ENCODE peak calls at places on chromosomes 6 and 20, in ten cellular contexts. One of them, this sample, is unnamed.
A peak's percentile ranks its signal among the peaks of the same experiment; 100 is the strongest.

GRCh38 chr6:16337280-16337975 is 99.0 kb downstream of the GMPR start:
- DNase-seq in PC-3: no peak
- DNase-seq in activated CD8-positive, alpha-beta T cell treated with anti-CD3 and anti-CD28 coated beads for 36 hours: no peak
- DNase-seq in neural crest cell: no peak
- DNase-seq in endothelial cell: no peak
- DNase-seq in testis: peak; percentile 89
- DNase-seq in tibial artery: peak; percentile 96
- DNase-seq in heart right ventricle: peak; percentile 98
- DNase-seq in fibroblast of lung: peak; percentile 93
- DNase-seq in cardiac muscle cell: peak; percentile 98
- DNase-seq in this sample: no peak

GRCh38 chr6:116446399-116446798 is 14.8 kb upstream of the CALHM6 start:
- DNase-seq in heart right ventricle: no peak
- DNase-seq in neural crest cell: no peak
- DNase-seq in testis: no peak
- DNase-seq in endothelial cell: no peak
- DNase-seq in tibial artery: no peak
- DNase-seq in cardiac muscle cell: peak; percentile 30
- DNase-seq in PC-3: peak; percentile 52
- DNase-seq in fibroblast of lung: peak; percentile 56
- DNase-seq in activated CD8-positive, alpha-beta T cell treated with anti-CD3 and anti-CD28 coated beads for 36 hours: no peak
- DNase-seq in this sample: no peak

GRCh38 chr6:166839569-166839968 is 116.8 kb downstream of the RNASET2 start:
- DNase-seq in PC-3: no peak
- DNase-seq in heart right ventricle: peak; percentile 24
- DNase-seq in endothelial cell: no peak
- DNase-seq in testis: peak; percentile 48
- DNase-seq in tibial artery: no peak
- DNase-seq in neural crest cell: no peak
- DNase-seq in cardiac muscle cell: peak; percentile 17
- DNase-seq in activated CD8-positive, alpha-beta T cell treated with anti-CD3 and anti-CD28 coated beads for 36 hours: no peak
- DNase-seq in fibroblast of lung: no peak
- DNase-seq in this sample: no peak

GRCh38 chr6:4280721-4281120 is 145.3 kb upstream of the ECI2 start:
- DNase-seq in neural crest cell: no peak
- DNase-seq in activated CD8-positive, alpha-beta T cell treated with anti-CD3 and anti-CD28 coated beads for 36 hours: no peak
- DNase-seq in heart right ventricle: no peak
- DNase-seq in testis: no peak
- DNase-seq in endothelial cell: no peak
- DNase-seq in fibroblast of lung: peak; percentile 93
- DNase-seq in cardiac muscle cell: peak; percentile 85
- DNase-seq in PC-3: peak; percentile 88
- DNase-seq in tibial artery: no peak
- DNase-seq in this sample: no peak

GRCh38 chr6:10297825-10298224 is 117.0 kb downstream of the TFAP2A start:
- DNase-seq in endothelial cell: no peak
- DNase-seq in neural crest cell: no peak
- DNase-seq in testis: no peak
- DNase-seq in tibial artery: no peak
- DNase-seq in fibroblast of lung: no peak
- DNase-seq in PC-3: no peak
- DNase-seq in cardiac muscle cell: no peak
- DNase-seq in activated CD8-positive, alpha-beta T cell treated with anti-CD3 and anti-CD28 coated beads for 36 hours: no peak
- DNase-seq in heart right ventricle: no peak
- DNase-seq in this sample: no peak

GRCh38 chr20:12207875-12208274 is 290.2 kb downstream of the BTBD3 start:
- DNase-seq in tibial artery: no peak
- DNase-seq in heart right ventricle: peak; percentile 9
- DNase-seq in neural crest cell: peak; percentile 54
- DNase-seq in PC-3: peak; percentile 82
- DNase-seq in activated CD8-positive, alpha-beta T cell treated with anti-CD3 and anti-CD28 coated beads for 36 hours: peak; percentile 3
- DNase-seq in fibroblast of lung: peak; percentile 18
- DNase-seq in testis: peak; percentile 29
- DNase-seq in endothelial cell: peak; percentile 54
- DNase-seq in cardiac muscle cell: peak; percentile 72
- DNase-seq in this sample: no peak

GRCh38 chr6:34837500-34837899 is 45.6 kb downstream of the BLTP3A start:
- DNase-seq in heart right ventricle: no peak
- DNase-seq in neural crest cell: no peak
- DNase-seq in testis: no peak
- DNase-seq in tibial artery: no peak
- DNase-seq in endothelial cell: no peak
- DNase-seq in cardiac muscle cell: no peak
- DNase-seq in fibroblast of lung: no peak
- DNase-seq in PC-3: no peak
- DNase-seq in activated CD8-positive, alpha-beta T cell treated with anti-CD3 and anti-CD28 coated beads for 36 hours: no peak
- DNase-seq in this sample: no peak

GRCh38 chr6:151763303-151763702 is 44.2 kb upstream of the ESR1 start:
- DNase-seq in cardiac muscle cell: peak; percentile 57
- DNase-seq in testis: peak; percentile 19
- DNase-seq in heart right ventricle: no peak
- DNase-seq in neural crest cell: no peak
- DNase-seq in tibial artery: no peak
- DNase-seq in PC-3: peak; percentile 69
- DNase-seq in endothelial cell: no peak
- DNase-seq in fibroblast of lung: peak; percentile 28
- DNase-seq in activated CD8-positive, alpha-beta T cell treated with anti-CD3 and anti-CD28 coated beads for 36 hours: no peak
- DNase-seq in this sample: no peak

GRCh38 chr6:6328451-6328850 is 8.0 kb upstream of the F13A1 start:
- DNase-seq in testis: no peak
- DNase-seq in activated CD8-positive, alpha-beta T cell treated with anti-CD3 and anti-CD28 coated beads for 36 hours: no peak
- DNase-seq in neural crest cell: no peak
- DNase-seq in endothelial cell: no peak
- DNase-seq in cardiac muscle cell: no peak
- DNase-seq in fibroblast of lung: no peak
- DNase-seq in PC-3: no peak
- DNase-seq in tibial artery: no peak
- DNase-seq in heart right ventricle: no peak
- DNase-seq in this sample: no peak

GRCh38 chr6:29653452-29654038 is 3.3 kb upstream of the MOG start:
- DNase-seq in fibroblast of lung: peak; percentile 68
- DNase-seq in cardiac muscle cell: peak; percentile 86
- DNase-seq in endothelial cell: peak; percentile 36
- DNase-seq in testis: peak; percentile 73
- DNase-seq in activated CD8-positive, alpha-beta T cell treated with anti-CD3 and anti-CD28 coated beads for 36 hours: peak; percentile 62
- DNase-seq in tibial artery: no peak
- DNase-seq in heart right ventricle: peak; percentile 48
- DNase-seq in PC-3: peak; percentile 70
- DNase-seq in neural crest cell: peak; percentile 31
- DNase-seq in this sample: peak; percentile 87

GRCh38 chr6:143224516-143224915 is 163.8 kb downstream of the AIG1 start:
- DNase-seq in neural crest cell: no peak
- DNase-seq in endothelial cell: no peak
- DNase-seq in tibial artery: no peak
- DNase-seq in cardiac muscle cell: no peak
- DNase-seq in PC-3: peak; percentile 25
- DNase-seq in fibroblast of lung: no peak
- DNase-seq in heart right ventricle: no peak
- DNase-seq in testis: no peak
- DNase-seq in activated CD8-positive, alpha-beta T cell treated with anti-CD3 and anti-CD28 coated beads for 36 hours: no peak
- DNase-seq in this sample: no peak

GRCh38 chr6:141752677-141753076 is 380.0 kb upstream of the GJE1 start:
- DNase-seq in PC-3: no peak
- DNase-seq in fibroblast of lung: no peak
- DNase-seq in testis: no peak
- DNase-seq in activated CD8-positive, alpha-beta T cell treated with anti-CD3 and anti-CD28 coated beads for 36 hours: no peak
- DNase-seq in cardiac muscle cell: peak; percentile 3
- DNase-seq in heart right ventricle: no peak
- DNase-seq in neural crest cell: no peak
- DNase-seq in tibial artery: no peak
- DNase-seq in endothelial cell: no peak
- DNase-seq in this sample: no peak

GRCh38 chr20:1945660-1946059 is 48.2 kb downstream of the PDYN start:
- DNase-seq in activated CD8-positive, alpha-beta T cell treated with anti-CD3 and anti-CD28 coated beads for 36 hours: no peak
- DNase-seq in endothelial cell: no peak
- DNase-seq in heart right ventricle: no peak
- DNase-seq in testis: no peak
- DNase-seq in tibial artery: no peak
- DNase-seq in fibroblast of lung: no peak
- DNase-seq in cardiac muscle cell: no peak
- DNase-seq in PC-3: no peak
- DNase-seq in neural crest cell: no peak
- DNase-seq in this sample: no peak

GRCh38 chr6:155850408-155850841 is 394.8 kb upstream of the NOX3 start:
- DNase-seq in cardiac muscle cell: peak; percentile 12
- DNase-seq in neural crest cell: no peak
- DNase-seq in fibroblast of lung: peak; percentile 77
- DNase-seq in tibial artery: no peak
- DNase-seq in PC-3: peak; percentile 78
- DNase-seq in heart right ventricle: no peak
- DNase-seq in endothelial cell: no peak
- DNase-seq in activated CD8-positive, alpha-beta T cell treated with anti-CD3 and anti-CD28 coated beads for 36 hours: no peak
- DNase-seq in testis: no peak
- DNase-seq in this sample: no peak

DNA sequence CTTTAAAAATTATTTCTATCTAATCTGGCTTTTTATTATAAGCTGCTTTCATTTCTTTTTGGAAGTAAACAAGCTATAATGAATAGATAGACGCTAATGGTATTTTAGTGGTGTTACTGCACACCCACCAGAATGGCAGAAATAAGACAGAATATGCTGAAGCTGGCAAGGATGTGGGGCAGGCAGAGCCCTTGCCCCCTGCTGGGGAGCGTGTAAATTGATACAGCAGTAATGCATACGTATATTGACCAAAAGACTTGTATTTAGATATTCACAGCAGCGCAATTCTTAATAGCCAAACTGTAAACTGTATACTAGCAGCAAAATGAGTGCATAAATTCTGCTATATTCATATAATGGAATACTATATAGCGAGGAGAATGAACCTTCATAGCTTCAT is 35.3 kb downstream of the TMEM181 start:
- DNase-seq in endothelial cell: peak; percentile 12
- DNase-seq in cardiac muscle cell: no peak
- DNase-seq in activated CD8-positive, alpha-beta T cell treated with anti-CD3 and anti-CD28 coated beads for 36 hours: no peak
- DNase-seq in PC-3: no peak
- DNase-seq in tibial artery: no peak
- DNase-seq in heart right ventricle: no peak
- DNase-seq in testis: no peak
- DNase-seq in neural crest cell: no peak
- DNase-seq in fibroblast of lung: no peak
- DNase-seq in this sample: peak; percentile 28
- TF ChIP-seq CTCF in endothelial cell: peak; percentile 40
- TF ChIP-seq CTCF in cardiac muscle cell: peak; percentile 29
- TF ChIP-seq CTCF in activated CD8-positive, alpha-beta T cell treated with anti-CD3 and anti-CD28 coated beads for 36 hours: peak; percentile 17
- TF ChIP-seq CTCF in PC-3: peak; percentile 52
- TF ChIP-seq CTCF in tibial artery: peak; percentile 6
- TF ChIP-seq CTCF in heart right ventricle: no peak
- TF ChIP-seq CTCF in testis: no peak
- TF ChIP-seq CTCF in neural crest cell: peak; percentile 54
- TF ChIP-seq CTCF in fibroblast of lung: peak; percentile 33
- TF ChIP-seq CTCF in this sample: peak; percentile 30

GRCh38 chr6:117776441-117776840 is 101.2 kb downstream of the NUS1 start:
- DNase-seq in tibial artery: no peak
- DNase-seq in activated CD8-positive, alpha-beta T cell treated with anti-CD3 and anti-CD28 coated beads for 36 hours: no peak
- DNase-seq in heart right ventricle: no peak
- DNase-seq in PC-3: no peak
- DNase-seq in testis: no peak
- DNase-seq in neural crest cell: no peak
- DNase-seq in endothelial cell: no peak
- DNase-seq in fibroblast of lung: peak; percentile 16
- DNase-seq in cardiac muscle cell: no peak
- DNase-seq in this sample: peak; percentile 15
- TF ChIP-seq CTCF in tibial artery: no peak
- TF ChIP-seq CTCF in activated CD8-positive, alpha-beta T cell treated with anti-CD3 and anti-CD28 coated beads for 36 hours: no peak
- TF ChIP-seq CTCF in heart right ventricle: no peak
- TF ChIP-seq CTCF in PC-3: peak; percentile 41
- TF ChIP-seq CTCF in testis: no peak
- TF ChIP-seq CTCF in neural crest cell: peak; percentile 50
- TF ChIP-seq CTCF in endothelial cell: peak; percentile 29
- TF ChIP-seq CTCF in fibroblast of lung: no peak
- TF ChIP-seq CTCF in cardiac muscle cell: no peak
- TF ChIP-seq CTCF in this sample: peak; percentile 11

DNA sequence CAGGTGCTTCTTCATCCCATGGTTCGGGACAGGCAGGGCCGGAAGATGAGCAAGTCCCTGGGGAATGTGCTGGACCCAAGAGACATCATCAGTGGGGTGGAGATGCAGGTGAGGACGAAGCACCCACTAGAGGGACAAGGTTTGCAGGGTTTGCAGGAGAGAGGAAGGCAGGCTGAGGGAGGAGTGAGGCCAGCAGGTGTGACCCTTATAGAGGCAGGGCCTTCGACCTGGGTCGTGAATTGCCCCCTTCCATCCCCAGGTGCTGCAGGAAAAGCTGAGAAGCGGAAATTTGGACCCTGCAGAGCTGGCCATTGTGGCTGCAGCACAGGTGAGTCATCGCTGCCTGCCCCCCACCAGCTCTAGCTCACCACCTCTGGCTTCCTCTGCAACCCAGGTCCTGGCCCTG is 8.4 kb downstream of the VARS2 start:
- DNase-seq in endothelial cell: no peak
- DNase-seq in fibroblast of lung: no peak
- DNase-seq in heart right ventricle: no peak
- DNase-seq in activated CD8-positive, alpha-beta T cell treated with anti-CD3 and anti-CD28 coated beads for 36 hours: no peak
- DNase-seq in cardiac muscle cell: no peak
- DNase-seq in neural crest cell: no peak
- DNase-seq in PC-3: peak; percentile 77
- DNase-seq in tibial artery: no peak
- DNase-seq in testis: no peak
- DNase-seq in this sample: no peak
- TF ChIP-seq CTCF in endothelial cell: no peak
- TF ChIP-seq CTCF in fibroblast of lung: no peak
- TF ChIP-seq CTCF in heart right ventricle: no peak
- TF ChIP-seq CTCF in activated CD8-positive, alpha-beta T cell treated with anti-CD3 and anti-CD28 coated beads for 36 hours: no peak
- TF ChIP-seq CTCF in cardiac muscle cell: no peak
- TF ChIP-seq CTCF in neural crest cell: no peak
- TF ChIP-seq CTCF in PC-3: peak; percentile 40
- TF ChIP-seq CTCF in tibial artery: no peak
- TF ChIP-seq CTCF in testis: no peak
- TF ChIP-seq CTCF in this sample: no peak

GRCh38 chr20:7291319-7291943 is 523.9 kb downstream of the BMP2 start:
- DNase-seq in PC-3: no peak
- DNase-seq in heart right ventricle: no peak
- DNase-seq in fibroblast of lung: no peak
- DNase-seq in testis: no peak
- DNase-seq in endothelial cell: no peak
- DNase-seq in cardiac muscle cell: no peak
- DNase-seq in tibial artery: no peak
- DNase-seq in activated CD8-positive, alpha-beta T cell treated with anti-CD3 and anti-CD28 coated beads for 36 hours: no peak
- DNase-seq in neural crest cell: no peak
- DNase-seq in this sample: no peak

GRCh38 chr20:7291946-7292345 is 524.5 kb downstream of the BMP2 start:
- DNase-seq in fibroblast of lung: peak; percentile 7
- DNase-seq in PC-3: no peak
- DNase-seq in activated CD8-positive, alpha-beta T cell treated with anti-CD3 and anti-CD28 coated beads for 36 hours: no peak
- DNase-seq in cardiac muscle cell: no peak
- DNase-seq in endothelial cell: no peak
- DNase-seq in neural crest cell: no peak
- DNase-seq in heart right ventricle: no peak
- DNase-seq in tibial artery: no peak
- DNase-seq in testis: no peak
- DNase-seq in this sample: no peak

GRCh38 chr20:7285918-7286556 is 518.6 kb downstream of the BMP2 start:
- DNase-seq in cardiac muscle cell: peak; percentile 94
- DNase-seq in tibial artery: peak; percentile 80
- DNase-seq in testis: peak; percentile 95
- DNase-seq in fibroblast of lung: peak; percentile 72
- DNase-seq in endothelial cell: peak; percentile 76
- DNase-seq in neural crest cell: peak; percentile 77
- DNase-seq in heart right ventricle: peak; percentile 76
- DNase-seq in PC-3: peak; percentile 92
- DNase-seq in activated CD8-positive, alpha-beta T cell treated with anti-CD3 and anti-CD28 coated beads for 36 hours: peak; percentile 57
- DNase-seq in this sample: peak; percentile 76
- TF ChIP-seq CTCF in cardiac muscle cell: peak; percentile 90
- TF ChIP-seq CTCF in tibial artery: peak; percentile 79
- TF ChIP-seq CTCF in testis: peak; percentile 75
- TF ChIP-seq CTCF in fibroblast of lung: peak; percentile 96
- TF ChIP-seq CTCF in endothelial cell: peak; percentile 90
- TF ChIP-seq CTCF in neural crest cell: peak; percentile 92
- TF ChIP-seq CTCF in heart right ventricle: peak; percentile 69
- TF ChIP-seq CTCF in PC-3: peak; percentile 95
- TF ChIP-seq CTCF in activated CD8-positive, alpha-beta T cell treated with anti-CD3 and anti-CD28 coated beads for 36 hours: peak; percentile 47
- TF ChIP-seq CTCF in this sample: peak; percentile 81

GRCh38 chr20:20872420-20872819 is 160.0 kb upstream of the RALGAPA2 start:
- DNase-seq in PC-3: no peak
- DNase-seq in fibroblast of lung: no peak
- DNase-seq in testis: no peak
- DNase-seq in cardiac muscle cell: no peak
- DNase-seq in endothelial cell: no peak
- DNase-seq in neural crest cell: no peak
- DNase-seq in activated CD8-positive, alpha-beta T cell treated with anti-CD3 and anti-CD28 coated beads for 36 hours: no peak
- DNase-seq in tibial artery: no peak
- DNase-seq in heart right ventricle: no peak
- DNase-seq in this sample: no peak
- TF ChIP-seq CTCF in PC-3: no peak
- TF ChIP-seq CTCF in fibroblast of lung: no peak
- TF ChIP-seq CTCF in testis: no peak
- TF ChIP-seq CTCF in cardiac muscle cell: no peak
- TF ChIP-seq CTCF in endothelial cell: no peak
- TF ChIP-seq CTCF in neural crest cell: no peak
- TF ChIP-seq CTCF in activated CD8-positive, alpha-beta T cell treated with anti-CD3 and anti-CD28 coated beads for 36 hours: no peak
- TF ChIP-seq CTCF in tibial artery: no peak
- TF ChIP-seq CTCF in heart right ventricle: no peak
- TF ChIP-seq CTCF in this sample: no peak